ENCODE peak calls at places on chromosomes 11 and 22, in nine cellular contexts. N is suprapubic skin, I is endothelial cell, F is nephron progenitor cell, B is PC-9, G is fibroblast of the aortic adventitia, P is astrocyte of the cerebellum, O is fibroblast of pulmonary artery, W is GM23338. D is an unnamed sample.

GRCh38 chr11:47136921-47137320 is 39.8 kb downstream of the ARFGAP2 start:
- DNase-seq in N (no peak), I (no peak), F (no peak), B (no peak), G (no peak), P (no peak), O (no peak), W (no peak), D (no peak)

GRCh38 chr22:50004923-50005322 is 7.6 kb downstream of the IL17REL start:
- DNase-seq in N (no peak), I (no peak), F (no peak), B (no peak), G (no peak), P (no peak), O (no peak), W (no peak), D (no peak)

GRCh38 chr11:2699185-2699530 is 636 bp downstream of the KCNQ1OT1 start:
- DNase-seq in N (peak), I (peak), F (no peak), B (no peak), G (no peak), P (no peak), O (no peak), W (peak), D (no peak)

GRCh38 chr22:20899827-20900423 is 17.3 kb upstream of the CRKL start:
- DNase-seq in N (no peak), I (no peak), F (no peak), B (no peak), G (no peak), P (no peak), O (no peak), W (no peak), D (no peak)

GRCh38 chr22:41237036-41237706 is 3.6 kb downstream of the CHADL start:
- DNase-seq in N (no peak), I (no peak), F (no peak), B (no peak), G (no peak), P (no peak), O (no peak), W (peak), D (no peak)

GRCh38 chr22:39559456-39560105 is 11.0 kb upstream of the CACNA1I start:
- DNase-seq in N (no peak), I (peak), F (peak), B (peak), G (no peak), P (no peak), O (no peak), W (peak), D (peak)

GRCh38 chr22:41380993-41381328 is 781 bp upstream of the TEF start:
- DNase-seq in N (peak), I (no peak), F (no peak), B (peak), G (peak), P (peak), O (peak), W (no peak), D (no peak)

GRCh38 chr11:2185324-2186085 is 13.9 kb upstream of the TH start:
- DNase-seq in N (no peak), I (no peak), F (no peak), B (no peak), G (no peak), P (no peak), O (no peak), W (no peak), D (no peak)

GRCh38 chr11:9260182-9261146 is 4.7 kb downstream of the DENND5A start:
- DNase-seq in N (peak), I (no peak), F (no peak), B (no peak), G (no peak), P (no peak), O (no peak), W (peak), D (no peak)
- TF ChIP-seq CTCF in N (no peak), I (no peak), F (no peak), B (no peak), G (peak), P (peak), O (peak), W (peak), D (no peak)

GRCh38 chr11:9716275-9717039 is 52.6 kb downstream of the SWAP70 start:
- DNase-seq in N (no peak), I (no peak), F (no peak), B (no peak), G (peak), P (peak), O (peak), W (no peak), D (no peak)
- TF ChIP-seq CTCF in N (no peak), I (no peak), F (no peak), B (no peak), G (no peak), P (no peak), O (no peak), W (no peak), D (no peak)

DNA sequence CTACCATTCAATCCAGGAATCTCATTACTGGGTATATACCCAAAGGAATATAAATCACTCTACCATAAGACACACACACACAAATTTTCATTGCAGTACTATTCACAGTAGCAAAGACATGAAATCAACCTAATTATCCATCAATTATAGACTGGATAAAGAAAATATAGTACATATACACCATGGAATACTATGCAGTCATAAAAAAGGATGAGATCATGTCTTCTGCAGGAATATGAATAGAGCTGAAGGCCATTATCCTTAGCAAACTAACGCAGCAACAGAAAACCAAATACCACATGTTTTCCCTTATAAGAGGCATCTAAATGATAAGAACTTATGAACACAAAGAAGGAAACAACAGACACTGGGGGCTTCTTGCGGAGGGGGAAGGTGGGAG is 15.5 kb upstream of the C11orf58 start:
- DNase-seq in N (no peak), I (no peak), F (no peak), B (no peak), G (no peak), P (no peak), O (no peak), W (no peak), D (no peak)
- TF ChIP-seq CTCF in N (no peak), I (no peak), F (no peak), B (no peak), G (no peak), P (no peak), O (no peak), W (no peak), D (no peak)

DNA sequence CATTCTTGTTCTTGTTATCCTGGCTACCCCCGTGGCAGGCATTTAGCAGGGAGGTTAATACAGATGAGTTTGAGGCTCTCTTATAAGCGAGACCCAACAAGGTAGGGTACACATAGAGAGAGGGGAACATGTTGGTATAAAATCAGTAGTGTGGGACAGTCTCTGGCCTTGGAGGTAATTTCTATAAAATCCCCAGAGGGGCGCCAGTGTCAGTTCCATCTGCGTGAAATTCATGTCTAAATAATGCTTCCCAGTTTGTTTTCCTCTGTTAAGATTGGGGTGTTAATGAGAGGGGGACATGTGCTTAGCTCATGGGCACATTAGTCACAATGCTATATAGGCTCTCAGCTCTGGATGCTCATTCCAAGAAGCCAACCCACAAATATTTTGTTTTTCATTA is 150.7 kb downstream of the MYO18B start:
- DNase-seq in N (no peak), I (no peak), F (no peak), B (no peak), G (no peak), P (no peak), O (no peak), W (peak), D (no peak)
- TF ChIP-seq CTCF in N (no peak), I (no peak), F (no peak), B (no peak), G (no peak), P (no peak), O (no peak), W (peak), D (no peak)

DNA sequence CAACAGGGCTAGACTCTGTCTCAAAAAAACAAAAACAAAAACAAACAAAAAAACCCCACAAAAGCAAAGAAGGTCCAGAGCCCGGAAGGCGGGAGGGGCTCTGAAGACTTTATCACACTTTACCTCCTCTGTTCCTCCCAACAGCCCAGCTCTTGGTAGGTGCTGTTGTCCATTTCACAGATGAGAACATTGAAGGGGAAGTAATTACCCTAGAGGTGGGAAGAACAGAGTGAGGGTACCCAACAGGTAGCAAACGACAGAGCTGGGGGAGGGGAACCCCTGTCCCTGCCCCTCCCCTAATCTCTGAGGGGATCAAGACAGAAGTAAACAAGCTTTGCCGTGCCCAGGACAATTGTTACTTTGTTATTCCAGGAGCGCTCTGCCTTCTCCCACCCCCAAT is 1.0 kb upstream of the BIK start:
- DNase-seq in N (no peak), I (no peak), F (no peak), B (no peak), G (no peak), P (no peak), O (no peak), W (peak), D (no peak)
- TF ChIP-seq CTCF in N (no peak), I (no peak), F (no peak), B (no peak), G (no peak), P (no peak), O (no peak), W (no peak), D (no peak)

GRCh38 chr11:9460322-9461067 is at the start of gene ZNF143:
- DNase-seq in N (peak), I (peak), F (peak), B (peak), G (peak), P (peak), O (peak), W (peak), D (peak)
- TF ChIP-seq CTCF in N (no peak), I (no peak), F (no peak), B (no peak), G (no peak), P (no peak), O (no peak), W (no peak), D (no peak)

D was measured in glutamatergic neuron.